ENCODE peak calls at places on chromosomes 7 and 10, in four cellular contexts. K is GM23248, J is neural progenitor cell, U is GM12878. V is an unnamed sample.

GRCh38 chr7:116445447-116445846 is 54.1 kb upstream of the CAV2 start:
- DNase-seq in U (no peak), J (no peak), K (no peak), V (no peak)

GRCh38 chr7:102318482-102318971 is 31.9 kb downstream of the SH2B2 start:
- DNase-seq in K (peak; percentile 18), J (no peak), U (no peak), V (peak; percentile 40)

GRCh38 chr10:95683966-95684365 is 9.8 kb downstream of the TCTN3 start:
- DNase-seq in K (no peak), J (no peak), U (no peak), V (no peak)

GRCh38 chr7:144827581-144828139 is 8.2 kb downstream of the TPK1 start:
- DNase-seq in J (peak; percentile 7), K (peak; percentile 48), U (no peak), V (no peak)

GRCh38 chr10:92891885-92892705 is 43.8 kb downstream of the EXOC6 start:
- DNase-seq in K (peak; percentile 73), U (no peak), J (no peak), V (peak; percentile 99)

GRCh38 chr10:2122431-2123124 is 385.3 kb upstream of the ADARB2 start:
- DNase-seq in K (no peak), J (no peak), U (no peak), V (no peak)

GRCh38 chr10:3470191-3470590 is 297.6 kb upstream of the PITRM1 start:
- DNase-seq in U (no peak), J (no peak), K (no peak), V (no peak)

GRCh38 chr7:65268782-65269149 is 104.9 kb upstream of the ZNF92 start:
- DNase-seq in K (no peak), J (no peak), U (no peak), V (no peak)

GRCh38 chr7:119175916-119176627 is 951.6 kb downstream of the ANKRD7 start:
- DNase-seq in J (peak; percentile 94), U (peak; percentile 1), K (peak; percentile 73), V (peak; percentile 79)

GRCh38 chr10:121597504-121598241 is 571 bp downstream of the FGFR2 start:
- DNase-seq in J (peak; percentile 65), K (no peak), U (no peak), V (no peak)
- H3K4me3 ChIP-seq in J (peak overlapping the region; percentile 82), K (peak overlapping the region; percentile 18), U (no peak overlapping the region), V (peak overlapping the region; percentile 46)

GRCh38 chr10:30392564-30392990 is 41.4 kb upstream of the MAP3K8 start:
- DNase-seq in K (peak; percentile 74), J (peak; percentile 85), U (peak; percentile 31), V (peak; percentile 75)
- H3K9ac ChIP-seq in K (no peak overlapping the region), J (no peak overlapping the region), U (no peak overlapping the region), V (no peak overlapping the region)

DNA sequence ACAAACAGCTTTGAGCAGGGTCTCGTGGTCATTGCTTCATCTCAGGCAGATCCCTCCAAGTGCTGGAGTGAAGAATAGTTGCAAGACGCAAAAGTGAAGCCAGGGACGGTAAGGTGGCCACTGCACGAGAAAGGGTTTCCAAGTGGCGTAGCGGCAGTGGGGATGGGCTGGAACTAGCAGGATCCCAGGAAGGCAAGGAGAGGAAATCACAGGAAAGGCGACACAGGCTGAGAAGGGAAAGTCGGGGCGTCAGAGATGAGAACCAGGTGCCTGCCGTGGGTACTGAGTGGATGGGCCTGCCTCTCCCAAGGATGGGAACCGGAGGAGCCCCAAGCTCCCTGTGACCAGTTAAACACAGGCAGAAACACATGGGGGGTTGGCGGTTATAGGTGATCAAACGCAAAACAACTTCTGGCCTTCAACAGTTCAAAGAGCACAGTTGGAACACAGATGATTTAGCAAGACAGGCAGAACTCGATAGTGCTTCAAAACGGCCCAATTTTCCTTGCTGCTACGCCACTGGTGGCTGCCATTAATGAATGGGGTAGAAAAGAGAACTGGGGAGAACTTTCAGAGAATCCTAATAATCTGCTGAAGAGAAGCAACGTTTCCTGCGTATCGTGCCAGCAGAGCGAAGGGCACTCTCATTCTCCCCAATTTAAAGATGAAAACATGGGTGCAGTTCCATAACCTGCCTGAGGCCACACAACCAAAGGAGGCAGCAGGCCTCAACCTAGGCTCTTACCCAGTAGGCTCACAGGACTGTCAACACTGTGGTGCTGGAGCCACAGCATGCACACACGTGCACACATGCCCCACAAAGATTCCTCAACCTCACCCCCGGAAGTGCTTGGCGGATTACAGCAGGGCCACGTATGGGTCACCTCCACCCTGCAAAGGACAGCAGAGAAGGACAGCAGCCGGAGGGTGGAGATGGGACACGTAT is 61.9 kb downstream of the MAD1L1 start:
- DNase-seq in K (no peak), J (no peak), U (no peak), V (no peak)
- H3K4me2 ChIP-seq in K (no peak overlapping the region), J (no peak overlapping the region), U (no peak overlapping the region), V (no peak overlapping the region)

DNA sequence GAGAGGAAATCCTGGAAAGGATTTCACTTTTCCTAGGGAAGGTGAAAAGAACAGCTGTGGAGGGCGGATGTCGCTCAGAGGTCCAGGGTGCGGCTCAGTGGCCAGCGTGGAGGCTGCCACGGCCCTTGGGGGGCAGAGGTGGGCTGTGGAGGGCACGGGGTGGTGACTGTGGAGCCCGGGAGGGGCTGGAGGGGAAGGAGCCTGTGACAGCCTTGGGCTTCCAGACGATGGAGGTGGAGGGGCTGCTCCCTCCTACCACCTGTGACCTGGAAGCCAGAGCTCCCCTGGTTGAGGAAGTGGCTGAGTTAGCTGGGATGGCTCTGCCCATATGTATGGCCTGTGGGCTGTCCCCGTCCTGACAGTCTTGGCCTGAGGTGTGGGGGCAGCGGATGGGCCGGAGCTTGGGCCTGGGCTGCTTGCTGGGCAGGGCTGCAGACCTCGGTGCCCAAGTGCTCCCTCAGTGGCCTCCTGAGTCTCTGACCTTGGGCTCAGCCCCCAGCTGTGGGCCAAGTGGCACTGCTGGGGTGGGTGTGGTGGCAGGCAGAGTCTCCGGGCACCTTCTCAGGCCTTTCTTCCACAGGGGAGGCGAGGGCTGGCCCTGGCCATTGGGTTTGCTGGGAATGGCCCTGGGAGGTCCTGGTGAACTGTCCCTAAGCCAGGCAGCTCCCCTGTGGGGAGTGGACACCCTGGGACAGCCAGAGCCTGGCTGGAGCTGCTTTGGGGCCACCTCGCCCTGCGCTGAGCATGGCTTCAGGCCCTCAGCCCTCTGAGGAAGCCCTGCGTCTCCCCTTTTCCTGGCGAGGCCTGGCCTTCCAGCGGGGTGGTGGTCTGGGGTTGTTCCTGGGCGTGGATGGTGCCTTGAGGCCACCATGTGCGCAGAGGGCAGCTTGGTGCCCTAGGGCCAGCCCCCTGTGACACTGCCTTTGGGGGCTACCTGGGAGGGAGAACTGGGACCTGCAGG is 3.9 kb downstream of the BRI3 start:
- DNase-seq in J (no peak), U (no peak), K (peak; percentile 29), V (no peak)
- H3K4me3 ChIP-seq in J (no peak overlapping the region), U (no peak overlapping the region), K (peak overlapping the region; percentile 86), V (peak overlapping the region; percentile 97)

GRCh38 chr10:33276282-33276923 is 58.1 kb downstream of the NRP1 start:
- DNase-seq in K (peak; percentile 43), U (no peak), J (no peak), V (peak; percentile 64)

GRCh38 chr10:33271969-33272583 is 62.4 kb downstream of the NRP1 start:
- DNase-seq in K (peak; percentile 47), J (no peak), U (no peak), V (peak; percentile 86)

GRCh38 chr10:33270971-33271370 is 63.5 kb downstream of the NRP1 start:
- DNase-seq in U (no peak), K (no peak), J (no peak), V (no peak)

GRCh38 chr10:33274096-33274785 is 60.2 kb downstream of the NRP1 start:
- DNase-seq in U (no peak), J (peak; percentile 48), K (no peak), V (peak; percentile 77)

DNA sequence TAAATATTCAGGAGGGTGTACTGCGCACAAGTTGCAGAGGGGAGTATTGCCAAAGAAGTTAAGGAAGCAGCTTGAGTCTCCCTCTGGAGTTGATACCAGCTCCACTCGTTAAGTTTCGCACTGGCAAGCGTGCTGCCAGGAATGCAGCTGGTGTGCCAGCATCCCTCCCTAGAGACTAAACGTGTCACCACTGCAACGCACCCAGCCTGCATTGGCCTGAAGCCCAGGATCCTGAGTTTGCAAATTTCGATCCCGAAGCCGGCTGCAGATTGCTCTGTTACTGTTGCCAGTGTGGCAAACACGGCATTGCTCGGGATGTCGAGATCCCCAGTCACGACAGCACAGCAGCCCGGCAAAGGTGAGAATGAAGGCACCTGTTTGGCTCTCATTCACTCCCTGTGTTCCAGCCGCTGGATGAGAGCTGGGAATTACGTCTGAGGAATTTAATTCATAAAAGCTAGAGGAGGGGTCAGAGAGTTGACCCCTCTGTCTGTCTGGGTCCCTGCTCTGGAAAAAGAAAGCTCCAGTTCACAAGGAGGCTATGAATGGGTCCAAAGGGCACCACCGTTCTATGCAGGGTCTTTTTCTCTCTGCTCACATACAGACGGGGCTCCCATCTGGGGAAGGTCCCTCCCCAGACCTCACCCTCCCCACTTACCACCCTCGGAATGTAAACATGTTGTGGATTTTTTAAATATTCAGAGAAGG is 61.0 kb downstream of the NRP1 start:
- DNase-seq in U (no peak), K (peak; percentile 98), J (peak; percentile 28), V (peak; percentile 100)
- H3K9ac ChIP-seq in U (no peak overlapping the region), K (peak overlapping the region; percentile 92), J (no peak overlapping the region), V (peak overlapping the region; percentile 69)

GRCh38 chr7:151728746-151729145 is 148.2 kb downstream of the PRKAG2 start:
- DNase-seq in K (no peak), U (no peak), J (no peak), V (no peak)

GRCh38 chr7:151728286-151728660 is 148.6 kb downstream of the PRKAG2 start:
- DNase-seq in U (no peak), J (no peak), K (no peak), V (no peak)

GRCh38 chr7:151726875-151727578 is 149.9 kb downstream of the PRKAG2 start:
- DNase-seq in U (no peak), J (no peak), K (no peak), V (no peak)

GRCh38 chr7:151725844-151726770 is 150.8 kb downstream of the PRKAG2 start:
- DNase-seq in K (no peak), U (no peak), J (no peak), V (no peak)

GRCh38 chr7:151727579-151728285 is 149.2 kb downstream of the PRKAG2 start:
- DNase-seq in K (peak; percentile 100), J (peak; percentile 56), U (no peak), V (peak; percentile 98)
- H3K4me2 ChIP-seq in K (peak overlapping the region; percentile 71), J (no peak overlapping the region), U (no peak overlapping the region), V (peak overlapping the region; percentile 82)

GRCh38 chr10:15801641-15802040 is 58.7 kb downstream of the MINDY3 start:
- DNase-seq in K (no peak), J (no peak), U (no peak), V (no peak)
- H3K4me3 ChIP-seq in K (no peak overlapping the region), J (no peak overlapping the region), U (no peak overlapping the region), V (no peak overlapping the region)

GRCh38 chr7:131424219-131424822 is 96.6 kb downstream of the MKLN1 start:
- DNase-seq in J (peak; percentile 20), K (peak; percentile 75), U (peak; percentile 4), V (peak; percentile 57)
- H3K9ac ChIP-seq in J (no peak overlapping the region), K (no peak overlapping the region), U (no peak overlapping the region), V (no peak overlapping the region)

V was measured in PC-3.